ENCODE peak calls at places on chromosomes 5 and 9, in four cellular contexts. E is adrenal gland, R is epithelial cell of prostate, S is spleen. P is an unnamed sample.

GRCh38 chr5:69167488-69167845 is 517 bp downstream of the CCNB1 start:
- DNase-seq in R (no peak), E (no peak), S (no peak), P (no peak)

GRCh38 chr9:133945314-133945975 is 46.7 kb downstream of the VAV2 start:
- DNase-seq in S (peak), R (no peak), E (no peak), P (no peak)

GRCh38 chr9:135644631-135645218 is 5.4 kb upstream of the GLT6D1 start:
- DNase-seq in R (no peak), E (no peak), S (no peak), P (no peak)

GRCh38 chr5:89087551-89088318 is 204.8 kb upstream of the MEF2C start:
- DNase-seq in R (no peak), E (no peak), S (no peak), P (no peak)

GRCh38 chr5:140153905-140154304 is 21.1 kb upstream of the CYSTM1 start:
- DNase-seq in R (no peak), E (no peak), S (no peak), P (no peak)

GRCh38 chr9:121463026-121463827 is 36.4 kb downstream of the GGTA1 start:
- DNase-seq in S (peak), R (no peak), E (peak), P (peak)

GRCh38 chr9:71980266-71981018 is 69.0 kb downstream of the C9orf85 start:
- DNase-seq in S (no peak), R (no peak), E (no peak), P (no peak)

GRCh38 chr5:38636626-38637025 is 80.2 kb upstream of the LIFR start:
- DNase-seq in S (no peak), E (no peak), R (no peak), P (peak)

GRCh38 chr5:81021486-81021885 is 61.3 kb downstream of the RASGRF2 start:
- DNase-seq in R (no peak), S (no peak), E (no peak), P (peak)

GRCh38 chr5:108747111-108748009 is at the start of gene FER:
- DNase-seq in E (peak), R (peak), S (no peak), P (peak)

GRCh38 chr9:137220317-137221094 is 1.5 kb downstream of the RNF208 start:
- DNase-seq in S (no peak), E (no peak), R (no peak), P (no peak)

GRCh38 chr5:170971-171800 is 20.1 kb upstream of the LRRC14B start:
- DNase-seq in E (peak), R (no peak), S (peak), P (no peak)

GRCh38 chr5:30804739-30805313 is 388.7 kb upstream of the CDH6 start:
- DNase-seq in R (no peak), E (no peak), S (no peak), P (no peak)

GRCh38 chr9:105539452-105539851 is 18.5 kb upstream of the FKTN start:
- DNase-seq in R (no peak), E (no peak), S (no peak), P (no peak)

GRCh38 chr5:146620663-146621051 is 104.7 kb upstream of the GPR151 start:
- DNase-seq in S (no peak), R (no peak), E (no peak), P (no peak)

GRCh38 chr5:55599148-55600050 is 64.6 kb upstream of the PLPP1 start:
- DNase-seq in S (no peak), R (no peak), E (no peak), P (no peak)

GRCh38 chr9:101458955-101459631 is 23.5 kb upstream of the ALDOB start:
- DNase-seq in S (no peak), E (peak), R (no peak), P (peak)

GRCh38 chr5:128216860-128217531 is 133.4 kb downstream of the SLC12A2 start:
- DNase-seq in R (peak), S (no peak), E (peak), P (no peak)

GRCh38 chr5:34672196-34672595 is 16.1 kb downstream of the RAI14 start:
- DNase-seq in R (no peak), S (no peak), E (no peak), P (no peak)

GRCh38 chr5:132487841-132488555 is 2.6 kb downstream of the IRF1 start:
- DNase-seq in R (no peak), S (peak), E (no peak), P (no peak)

GRCh38 chr9:99140685-99141314 is 35.9 kb downstream of the TGFBR1 start:
- DNase-seq in R (no peak), S (no peak), E (peak), P (no peak)

GRCh38 chr9:37034320-37034937 is 361 bp upstream of the PAX5 start:
- DNase-seq in S (peak), R (no peak), E (no peak), P (peak)

GRCh38 chr9:37033753-37034319 is at the start of gene PAX5:
- DNase-seq in S (peak), E (no peak), R (no peak), P (no peak)

GRCh38 chr9:37032713-37033112 is 1.4 kb downstream of the PAX5 start:
- DNase-seq in S (peak), E (no peak), R (no peak), P (no peak)

GRCh38 chr9:37031902-37032301 is 2.2 kb downstream of the PAX5 start:
- DNase-seq in E (no peak), R (no peak), S (no peak), P (no peak)

GRCh38 chr9:37033141-37033540 is 927 bp downstream of the PAX5 start:
- DNase-seq in E (no peak), S (no peak), R (no peak), P (no peak)
- H3K27ac ChIP-seq in E (no peak), S (peak), R (no peak), P (no peak)

GRCh38 chr5:177430146-177430951 is 3.9 kb downstream of the GRK6 start:
- DNase-seq in S (peak), E (no peak), R (no peak), P (no peak)
- H3K27ac ChIP-seq in S (peak), E (no peak), R (peak), P (no peak)

DNA sequence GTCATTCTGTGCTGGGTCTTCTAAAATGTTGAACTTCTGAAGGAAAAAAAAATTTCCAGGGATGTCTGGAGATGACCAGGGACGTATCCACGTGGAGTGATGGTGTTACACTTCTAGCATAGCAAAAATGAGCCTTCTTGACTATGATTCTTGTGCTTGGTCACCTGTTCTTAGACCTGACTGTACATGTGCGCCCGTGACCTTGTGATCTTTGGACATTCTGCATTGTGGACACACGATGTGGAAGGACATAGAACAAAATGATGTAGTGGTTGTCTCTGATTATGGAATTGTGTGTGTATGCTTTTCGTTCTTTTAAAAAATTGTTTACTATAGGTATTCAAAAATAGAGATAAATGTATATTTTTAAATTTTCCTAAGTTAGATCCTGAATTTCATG is 61.0 kb downstream of the SNX30 start:
- DNase-seq in E (no peak), S (no peak), R (no peak), P (no peak)
- H3K27ac ChIP-seq in E (no peak), S (no peak), R (no peak), P (no peak)

GRCh38 chr5:141517902-141518610 is 29.2 kb downstream of the PCDHGC5 start:
- DNase-seq in R (no peak), E (no peak), S (peak), P (no peak)
- H3K27ac ChIP-seq in R (peak), E (no peak), S (peak), P (peak)

GRCh38 chr9:122939611-122940010 is 1.2 kb upstream of the RABGAP1 start:
- DNase-seq in R (no peak), E (no peak), S (no peak), P (no peak)
- H3K27ac ChIP-seq in R (peak), E (no peak), S (peak), P (no peak)